ENCODE peak calls at places on chromosomes 12 and 14, in eight cellular contexts. V, Z, G, W, L, J, C and P are unnamed samples.

GRCh38 chr12:58916891-58917570 is 3.3 kb downstream of the LRIG3 start:
- DNase-seq in W (peak; percentile 83), C (peak; percentile 60), G (no peak), V (no peak), L (no peak), J (no peak), Z (no peak), P (no peak)

GRCh38 chr14:79144891-79145290 is 974.7 kb downstream of the NRXN3 start:
- DNase-seq in L (no peak), G (no peak), V (no peak), W (no peak), Z (no peak), C (no peak), J (no peak), P (no peak)

GRCh38 chr12:69324797-69325466 is 23.2 kb upstream of the LYZ start:
- DNase-seq in J (no peak), L (no peak), V (no peak), C (no peak), G (no peak), W (no peak), Z (no peak), P (no peak)

GRCh38 chr12:25985296-25985992 is 27.0 kb downstream of the RASSF8 start:
- DNase-seq in G (no peak), C (no peak), V (no peak), Z (no peak), W (no peak), L (no peak), J (no peak), P (no peak)

GRCh38 chr14:65303902-65304222 is 108.7 kb upstream of the FUT8 start:
- DNase-seq in L (no peak), G (no peak), W (no peak), V (no peak), J (no peak), Z (no peak), C (no peak), P (no peak)

GRCh38 chr12:92602476-92602875 is 100.3 kb upstream of the PLEKHG7 start:
- DNase-seq in G (no peak), V (peak; percentile 99), L (no peak), W (peak; percentile 51), C (peak; percentile 69), J (no peak), Z (no peak), P (no peak)

GRCh38 chr14:100586153-100586519 is 1.1 kb downstream of the BEGAIN start:
- DNase-seq in G (no peak), Z (no peak), L (no peak), V (no peak), W (no peak), J (no peak), C (no peak), P (no peak)

GRCh38 chr14:91570021-91570420 is 59.9 kb upstream of the PPP4R3A start:
- DNase-seq in L (no peak), Z (no peak), V (no peak), J (no peak), G (no peak), W (no peak), C (no peak), P (no peak)

GRCh38 chr12:99212275-99212674 is 435.3 kb upstream of the GARIN6 start:
- DNase-seq in J (no peak), V (no peak), C (no peak), Z (peak; percentile 36), L (no peak), G (no peak), W (no peak), P (no peak)

GRCh38 chr12:78121969-78122610 is 291.4 kb downstream of the NAV3 start:
- DNase-seq in W (peak; percentile 3), J (no peak), V (no peak), G (no peak), L (no peak), Z (no peak), C (peak; percentile 40), P (no peak)

GRCh38 chr14:22276913-22277816 is 311.9 kb downstream of the DAD1 start:
- DNase-seq in W (no peak), Z (peak; percentile 46), V (no peak), L (no peak), C (no peak), G (no peak), J (no peak), P (no peak)